ENCODE peak calls at places on chromosomes 5 and 9, in nine cellular contexts. U is AG04450; A is uterus; L is WERI-Rb-1; N is ovary; B is CD4-positive, CD25-positive, alpha-beta regulatory T cell; T is SJSA1; O is cardiac muscle cell; W is neuronal stem cell. F is an unnamed sample.

GRCh38 chr9:38768351-38768761 is 48.4 kb upstream of the FAM240B start:
- DNase-seq in T (no peak), B (no peak), N (no peak), O (no peak), W (no peak), U (no peak), A (no peak), L (no peak), F (no peak)

GRCh38 chr9:136036050-136036449 is 59.0 kb downstream of the NACC2 start:
- DNase-seq in A (no peak), U (no peak), T (no peak), L (no peak), B (no peak), N (no peak), O (no peak), W (no peak), F (no peak)

GRCh38 chr5:61866930-61867329 is 439.1 kb upstream of the KIF2A start:
- DNase-seq in L (no peak), T (no peak), U (no peak), W (no peak), B (no peak), O (no peak), A (no peak), N (no peak), F (no peak)

GRCh38 chr5:1414311-1415058 is 30.8 kb downstream of the SLC6A3 start:
- DNase-seq in L (no peak), B (no peak), O (no peak), T (no peak), U (no peak), N (no peak), A (no peak), W (no peak), F (no peak)

GRCh38 chr5:141876628-141877477 is 1.4 kb downstream of the PCDH1 start:
- DNase-seq in A (peak), O (no peak), T (no peak), W (no peak), N (no peak), L (no peak), B (no peak), U (no peak), F (peak)

GRCh38 chr5:81371354-81371876 is 22.5 kb downstream of the ACOT12 start:
- DNase-seq in N (no peak), B (no peak), A (no peak), W (no peak), O (no peak), T (no peak), L (no peak), U (no peak), F (no peak)

GRCh38 chr5:150485770-150486401 is 22.0 kb upstream of the NDST1 start:
- DNase-seq in L (peak), N (peak), B (no peak), A (peak), W (peak), O (peak), U (no peak), T (peak), F (peak)

GRCh38 chr9:122099271-122099869 is 6.3 kb upstream of the TTLL11 start:
- DNase-seq in B (peak), A (peak), W (peak), L (peak), N (peak), U (peak), T (peak), O (peak), F (peak)

GRCh38 chr5:123144096-123144495 is 55.1 kb downstream of the PRDM6 start:
- DNase-seq in B (no peak), L (no peak), O (no peak), W (no peak), T (no peak), N (no peak), U (no peak), A (no peak), F (no peak)

GRCh38 chr9:19461135-19461534 is 52.3 kb downstream of the ACER2 start:
- DNase-seq in N (no peak), U (no peak), B (no peak), T (no peak), W (no peak), A (no peak), O (no peak), L (no peak), F (no peak)

GRCh38 chr9:19464764-19465570 is 56.2 kb downstream of the ACER2 start:
- DNase-seq in A (peak), U (peak), O (peak), N (peak), L (peak), B (peak), T (no peak), W (peak), F (peak)

GRCh38 chr9:19466268-19466639 is 57.4 kb downstream of the ACER2 start:
- DNase-seq in A (no peak), B (no peak), T (no peak), L (no peak), N (no peak), W (no peak), U (no peak), O (no peak), F (no peak)

GRCh38 chr9:19465571-19466267 is 56.9 kb downstream of the ACER2 start:
- DNase-seq in O (no peak), A (no peak), B (no peak), T (no peak), N (no peak), W (no peak), U (no peak), L (no peak), F (no peak)

DNA sequence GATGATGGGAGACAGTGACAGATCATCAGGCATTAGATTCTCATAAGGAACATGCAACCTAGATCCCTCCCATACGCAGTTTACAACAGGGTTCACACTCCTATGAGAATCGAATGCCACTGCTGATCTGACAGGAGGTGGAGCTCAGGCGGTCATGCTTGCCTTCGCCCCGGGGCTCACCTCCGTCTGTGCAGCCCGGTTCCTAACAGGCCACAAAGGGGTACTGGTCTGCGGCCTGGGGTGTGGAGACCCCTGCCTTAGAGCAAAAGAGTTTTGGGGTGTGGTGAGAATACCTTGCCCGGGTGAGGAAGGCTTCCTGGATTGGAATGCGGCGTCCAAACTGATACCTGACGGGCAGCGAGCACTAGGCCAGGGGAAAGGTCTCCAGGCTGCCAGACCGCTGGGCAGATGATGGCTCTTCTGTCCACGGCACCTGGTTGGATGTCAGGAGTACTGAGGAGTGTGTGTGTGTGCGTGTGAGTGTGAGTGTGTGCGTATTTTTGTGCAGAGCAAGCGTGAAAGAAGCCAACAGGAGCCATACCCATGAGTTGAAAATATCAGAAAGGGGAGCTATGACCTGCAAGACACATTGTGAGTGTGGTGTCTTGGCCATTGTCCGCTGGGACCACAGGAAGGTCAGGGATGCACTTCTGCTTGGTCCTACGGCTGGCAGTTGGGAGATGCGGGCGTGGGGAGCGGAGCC is 55.4 kb downstream of the ACER2 start:
- DNase-seq in N (no peak), A (no peak), T (no peak), U (no peak), O (no peak), B (no peak), W (no peak), L (no peak), F (no peak)
- H3K4me3 ChIP-seq in N (peak), A (peak), T (no peak), U (peak), O (no peak), B (no peak), W (peak), L (no peak), F (peak)

GRCh38 chr9:78028926-78029325 is 2.7 kb downstream of the GNAQ start:
- DNase-seq in T (no peak), N (no peak), A (no peak), W (no peak), L (no peak), B (no peak), U (no peak), O (no peak), F (no peak)
- H3K27ac ChIP-seq in T (no peak), N (peak), A (peak), W (no peak), L (no peak), B (no peak), U (no peak), O (peak), F (peak)

DNA sequence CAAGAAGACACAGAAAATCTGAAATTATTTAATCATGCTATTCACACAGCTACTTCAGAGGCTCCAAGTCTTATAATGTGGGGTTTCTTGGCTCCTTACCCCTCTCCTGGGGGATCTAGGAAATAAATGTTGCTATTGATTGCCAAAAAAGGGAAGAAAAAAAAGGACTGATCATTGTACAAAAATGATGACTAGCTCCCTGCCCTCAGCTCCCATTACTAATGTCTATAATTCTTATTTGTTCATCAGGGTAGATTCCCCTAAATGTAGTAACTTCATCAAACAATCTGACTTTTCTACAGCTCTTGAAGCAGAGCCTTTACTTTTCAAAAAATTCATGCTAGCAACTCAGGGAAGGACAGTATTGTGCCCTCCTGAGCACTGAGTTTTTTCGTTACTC is 3.3 kb upstream of the SMC5 start:
- DNase-seq in W (no peak), N (no peak), L (no peak), A (no peak), O (no peak), U (no peak), B (no peak), T (no peak), F (no peak)
- H3K4me3 ChIP-seq in W (no peak), N (peak), L (no peak), A (peak), O (no peak), U (peak), B (no peak), T (no peak), F (peak)

GRCh38 chr5:6763191-6763590 is 50.0 kb downstream of the TENT4A start:
- DNase-seq in L (no peak), T (no peak), B (no peak), A (no peak), O (no peak), N (no peak), W (no peak), U (no peak), F (no peak)

GRCh38 chr5:6766558-6767191 is 53.4 kb downstream of the TENT4A start:
- DNase-seq in B (peak), O (peak), L (no peak), U (no peak), N (peak), T (peak), A (peak), W (no peak), F (no peak)

GRCh38 chr5:6768590-6769230 is 55.5 kb downstream of the TENT4A start:
- DNase-seq in U (no peak), N (no peak), O (no peak), L (peak), B (no peak), A (no peak), T (no peak), W (no peak), F (no peak)

GRCh38 chr5:6767481-6768063 is 54.3 kb downstream of the TENT4A start:
- DNase-seq in N (no peak), U (no peak), T (no peak), A (no peak), L (peak), B (no peak), O (no peak), W (no peak), F (no peak)

GRCh38 chr5:6765612-6766525 is 52.6 kb downstream of the TENT4A start:
- DNase-seq in T (peak), B (peak), A (peak), O (peak), N (peak), U (peak), W (peak), L (peak), F (peak)
- H3K27ac ChIP-seq in T (no peak), B (no peak), A (no peak), O (no peak), N (no peak), U (peak), W (no peak), L (peak), F (no peak)

DNA sequence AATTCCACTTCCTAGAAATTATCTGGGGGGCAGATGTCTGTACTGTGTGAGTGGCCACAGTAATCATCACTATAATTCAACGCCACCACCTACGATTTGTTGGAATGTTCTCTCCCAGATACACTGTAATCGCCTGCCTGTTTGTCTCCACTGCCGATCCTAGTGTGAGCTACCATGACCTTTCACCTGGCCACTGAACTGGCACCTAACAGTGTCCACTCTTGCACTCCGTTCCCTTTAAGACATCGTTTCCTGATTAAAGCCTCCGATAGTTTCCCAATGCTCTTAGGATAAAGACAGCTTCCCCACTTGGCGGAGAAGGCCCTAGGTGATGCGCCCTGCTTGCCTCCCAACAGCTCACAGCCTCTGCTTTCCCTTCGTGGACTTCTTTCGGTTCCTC is 4.0 kb downstream of the PHYKPL start:
- DNase-seq in N (no peak), T (no peak), B (no peak), L (no peak), A (no peak), W (no peak), O (no peak), U (no peak), F (no peak)
- H3K4me3 ChIP-seq in N (no peak), T (no peak), B (no peak), L (no peak), A (no peak), W (no peak), O (no peak), U (no peak), F (no peak)

GRCh38 chr5:9045946-9046345 is 499.9 kb downstream of the SEMA5A start:
- DNase-seq in W (no peak), B (no peak), A (no peak), U (no peak), O (no peak), T (no peak), L (no peak), N (no peak), F (no peak)
- H3K27ac ChIP-seq in W (no peak), B (no peak), A (no peak), U (peak), O (no peak), T (no peak), L (no peak), N (no peak), F (no peak)

DNA sequence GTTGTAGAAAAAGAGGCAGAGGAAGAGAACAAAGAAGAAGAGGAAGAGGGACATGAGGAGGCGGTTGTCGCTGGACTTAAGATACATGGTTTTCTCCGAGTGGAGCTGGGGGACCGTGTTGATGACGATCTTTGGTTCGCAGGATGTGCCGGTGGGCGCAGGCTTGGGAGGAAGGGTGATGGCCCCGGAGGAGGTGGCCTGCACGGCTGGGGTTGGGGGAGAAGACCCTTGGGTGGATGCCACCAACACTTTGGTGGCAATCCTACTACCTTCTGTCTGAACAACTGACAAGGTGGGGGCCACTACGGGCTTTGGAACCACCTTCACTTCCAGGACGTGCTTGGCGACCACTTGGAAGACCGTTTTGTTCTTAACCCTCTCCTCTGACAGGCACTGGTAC is 60.7 kb downstream of the SECISBP2 start:
- DNase-seq in O (no peak), U (no peak), L (no peak), B (no peak), W (no peak), T (no peak), N (no peak), A (no peak), F (no peak)
- H3K4me3 ChIP-seq in O (no peak), U (no peak), L (no peak), B (no peak), W (no peak), T (no peak), N (no peak), A (no peak), F (no peak)

GRCh38 chr9:13613296-13613695 is 333.8 kb upstream of the MPDZ start:
- DNase-seq in A (no peak), L (no peak), N (no peak), W (no peak), B (no peak), U (no peak), T (no peak), O (no peak), F (no peak)

GRCh38 chr9:13606576-13606975 is 327.1 kb upstream of the MPDZ start:
- DNase-seq in B (no peak), N (no peak), T (no peak), L (no peak), U (no peak), A (no peak), O (no peak), W (no peak), F (no peak)

GRCh38 chr9:13603916-13604315 is 324.4 kb upstream of the MPDZ start:
- DNase-seq in T (no peak), L (no peak), A (no peak), O (no peak), W (no peak), B (no peak), N (no peak), U (no peak), F (no peak)

DNA sequence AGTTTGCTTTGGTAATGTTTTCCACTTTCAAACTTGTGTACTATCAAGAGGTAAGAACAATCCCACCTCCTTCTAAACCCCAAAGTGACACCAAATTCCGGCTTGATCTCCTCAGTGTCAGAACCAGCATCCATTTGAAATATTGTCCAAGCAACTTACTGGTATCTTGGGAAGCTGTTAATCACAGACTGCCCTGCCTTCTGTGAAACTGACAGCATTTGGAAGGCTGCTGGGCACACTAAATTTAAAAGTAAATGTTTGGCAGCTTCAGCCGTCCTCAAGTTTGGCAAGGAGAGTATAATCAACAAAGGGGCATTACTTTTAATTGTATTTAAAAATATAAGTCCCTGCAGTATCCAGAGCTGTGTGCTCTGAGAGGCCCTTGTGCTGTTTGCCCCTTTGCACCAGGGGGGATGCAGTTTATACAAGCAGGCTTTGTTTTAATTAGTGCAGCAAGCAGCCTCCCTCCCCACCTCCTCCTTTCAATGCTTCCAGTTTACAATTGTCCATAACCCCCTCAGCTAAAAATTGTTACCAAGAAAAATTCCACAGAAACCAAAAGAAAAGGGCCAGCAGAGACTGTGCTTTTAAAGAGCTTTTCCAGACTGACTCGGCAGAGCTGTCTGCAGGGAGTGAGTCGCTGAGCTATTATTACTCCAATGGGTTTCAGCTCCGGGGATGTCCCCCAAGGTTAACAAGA is 328.4 kb upstream of the MPDZ start:
- DNase-seq in O (peak), U (no peak), L (peak), T (no peak), B (no peak), N (no peak), W (peak), A (no peak), F (no peak)
- H3K27ac ChIP-seq in O (peak), U (no peak), L (peak), T (no peak), B (no peak), N (no peak), W (no peak), A (peak), F (peak)

GRCh38 chr5:115192098-115192497 is 22.4 kb upstream of the TRIM36 start:
- DNase-seq in T (no peak), U (no peak), O (no peak), B (no peak), W (no peak), L (no peak), N (no peak), A (no peak), F (no peak)

GRCh38 chr5:115189866-115190265 is 20.2 kb upstream of the TRIM36 start:
- DNase-seq in W (no peak), A (no peak), U (no peak), B (no peak), L (no peak), O (no peak), N (no peak), T (no peak), F (no peak)

GRCh38 chr5:115191439-115192031 is 21.8 kb upstream of the TRIM36 start:
- DNase-seq in B (no peak), W (no peak), O (no peak), L (no peak), A (no peak), N (no peak), U (no peak), T (no peak), F (no peak)

GRCh38 chr5:115193295-115193694 is 23.6 kb upstream of the TRIM36 start:
- DNase-seq in O (no peak), W (no peak), N (no peak), U (no peak), B (no peak), L (no peak), T (no peak), A (no peak), F (no peak)

DNA sequence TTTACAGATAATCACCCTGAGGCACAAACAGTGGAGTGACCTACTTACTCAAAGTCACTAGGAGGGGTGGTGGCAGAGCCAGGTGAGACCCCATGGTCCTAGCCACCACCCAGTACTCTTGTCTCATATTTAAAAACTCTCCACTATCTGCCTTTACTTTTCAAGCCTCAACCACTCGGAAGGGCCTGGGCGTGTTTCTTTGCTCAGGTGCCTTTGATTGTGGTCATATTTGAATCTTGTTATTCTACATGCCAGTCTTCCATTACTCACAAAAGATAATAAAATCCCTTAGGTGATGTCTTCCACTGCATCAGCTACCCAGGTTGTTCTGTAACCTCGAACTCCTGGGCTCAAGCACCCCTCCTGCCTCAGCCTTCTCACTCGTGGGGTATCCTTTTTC is 20.7 kb upstream of the TRIM36 start:
- DNase-seq in L (no peak), W (no peak), U (no peak), O (no peak), B (no peak), A (no peak), N (no peak), T (no peak), F (no peak)
- H3K4me3 ChIP-seq in L (no peak), W (no peak), U (no peak), O (no peak), B (no peak), A (no peak), N (no peak), T (no peak), F (no peak)